ENCODE peak calls at places on chromosomes 6 and 20, in four cellular contexts. E, I, X and S are unnamed samples.

GRCh38 chr6:135870722-135871121 is 19.2 kb downstream of the PDE7B start:
- DNase-seq in I (peak), X (no peak), E (no peak), S (no peak)

GRCh38 chr20:58150772-58151171 is 77.7 kb downstream of the ANKRD60 start:
- DNase-seq in I (no peak), X (no peak), E (no peak), S (no peak)

GRCh38 chr6:56986611-56987010 is 31.7 kb downstream of the BEND6 start:
- DNase-seq in E (no peak), X (no peak), I (no peak), S (no peak)

GRCh38 chr6:142885182-142885867 is 59.7 kb downstream of the HIVEP2 start:
- DNase-seq in E (peak), X (peak), I (peak), S (no peak)

GRCh38 chr6:154127638-154128037 is 88.6 kb downstream of the OPRM1 start:
- DNase-seq in X (no peak), I (no peak), E (no peak), S (no peak)

GRCh38 chr20:58605292-58606065 is 45.6 kb upstream of the STX16 start:
- DNase-seq in I (no peak), E (no peak), X (no peak), S (no peak)

GRCh38 chr6:168650686-168651085 is 209.7 kb downstream of the SMOC2 start:
- DNase-seq in I (no peak), E (no peak), X (no peak), S (no peak)

GRCh38 chr6:31767096-31767645 is 4.7 kb downstream of the SAPCD1 start:
- DNase-seq in I (no peak), X (no peak), E (no peak), S (no peak)

GRCh38 chr6:133991096-133991593 is 38.1 kb downstream of the TBPL1 start:
- DNase-seq in I (no peak), E (no peak), X (no peak), S (no peak)

GRCh38 chr20:57870597-57871236 is 160.9 kb upstream of the PMEPA1 start:
- DNase-seq in I (no peak), E (no peak), X (no peak), S (no peak)

GRCh38 chr6:75546401-75546800 is 52.8 kb upstream of the FILIP1 start:
- DNase-seq in X (no peak), I (peak), E (no peak), S (peak)

GRCh38 chr6:101544286-101544685 is 150.8 kb downstream of the GRIK2 start:
- DNase-seq in E (no peak), I (no peak), X (no peak), S (no peak)